ENCODE peak calls at places on chromosomes 11 and 22, in eight cellular contexts. I, V, Y, O, T, J, G and U are unnamed samples.
A peak's percentile ranks its signal among the peaks of the same experiment; 100 is the strongest.

GRCh38 chr22:45212992-45213751 is 27.5 kb downstream of the KIAA0930 start:
- DNase-seq in I (no peak), V (no peak), Y (peak; percentile 92), O (peak; percentile 62), T (peak; percentile 48), J (no peak), G (peak; percentile 47), U (no peak)

GRCh38 chr11:87394924-87395323 is 357.2 kb downstream of the TMEM135 start:
- DNase-seq in I (no peak), V (no peak), Y (no peak), O (no peak), T (no peak), J (no peak), G (no peak), U (no peak)

GRCh38 chr11:13210424-13210823 is 67.2 kb upstream of the BMAL1 start:
- DNase-seq in I (no peak), V (no peak), Y (peak; percentile 79), O (peak; percentile 43), T (peak; percentile 42), J (peak; percentile 50), G (no peak), U (peak; percentile 34)

GRCh38 chr11:128547946-128548654 is 39.3 kb downstream of the ETS1 start:
- DNase-seq in I (no peak), V (no peak), Y (no peak), O (no peak), T (no peak), J (no peak), G (no peak), U (no peak)

GRCh38 chr22:36026741-36027140 is 1.9 kb downstream of the RBFOX2 start:
- DNase-seq in I (no peak), V (no peak), Y (no peak), O (no peak), T (no peak), J (no peak), G (no peak), U (no peak)

GRCh38 chr11:8257003-8257664 is 6.5 kb downstream of the LMO1 start:
- DNase-seq in I (no peak), V (no peak), Y (peak; percentile 52), O (no peak), T (no peak), J (no peak), G (peak; percentile 25), U (no peak)

GRCh38 chr11:67321313-67321871 is 18.1 kb downstream of the SSH3 start:
- DNase-seq in I (no peak), V (no peak), Y (peak; percentile 40), O (no peak), T (no peak), J (no peak), G (no peak), U (no peak)

GRCh38 chr11:113087716-113088115 is 126.5 kb downstream of the NCAM1 start:
- DNase-seq in I (no peak), V (no peak), Y (no peak), O (no peak), T (no peak), J (no peak), G (no peak), U (no peak)

GRCh38 chr11:12167098-12167999 is 57.0 kb downstream of the MICAL2 start:
- DNase-seq in I (no peak), V (no peak), Y (no peak), O (peak; percentile 33), T (no peak), J (no peak), G (no peak), U (peak; percentile 79)

GRCh38 chr22:45608763-45609180 is 62.9 kb upstream of the ATXN10 start:
- DNase-seq in I (no peak), V (no peak), Y (no peak), O (no peak), T (no peak), J (no peak), G (no peak), U (peak; percentile 79)

GRCh38 chr11:62502030-62502730 is 44.4 kb downstream of the AHNAK start:
- DNase-seq in I (no peak), V (no peak), Y (no peak), O (peak; percentile 18), T (no peak), J (no peak), G (no peak), U (no peak)

GRCh38 chr11:116312560-116313340 is 460.0 kb downstream of the BUD13 start:
- DNase-seq in I (no peak), V (no peak), Y (peak; percentile 92), O (no peak), T (peak; percentile 86), J (peak; percentile 84), G (peak; percentile 76), U (no peak)

GRCh38 chr11:83456075-83456474 is 169.9 kb upstream of the CCDC90B start:
- DNase-seq in I (no peak), V (no peak), Y (peak; percentile 80), O (no peak), T (no peak), J (no peak), G (no peak), U (no peak)

GRCh38 chr11:30431127-30431814 is 108.4 kb downstream of the ARL14EP start:
- DNase-seq in I (no peak), V (no peak), Y (no peak), O (no peak), T (no peak), J (no peak), G (no peak), U (no peak)

GRCh38 chr11:35235944-35236666 is 97.1 kb downstream of the CD44 start:
- DNase-seq in I (no peak), V (peak; percentile 29), Y (no peak), O (no peak), T (no peak), J (no peak), G (peak; percentile 66), U (no peak)

GRCh38 chr22:19604711-19605268 is 80.6 kb upstream of the CLDN5 start:
- DNase-seq in I (no peak), V (no peak), Y (no peak), O (no peak), T (no peak), J (no peak), G (no peak), U (no peak)

GRCh38 chr11:8028766-8029165 is 41.6 kb downstream of the EIF3F start:
- DNase-seq in I (no peak), V (no peak), Y (peak; percentile 38), O (no peak), T (no peak), J (no peak), G (no peak), U (no peak)

GRCh38 chr11:65440831-65441499 is 18.4 kb downstream of the NEAT1 start:
- DNase-seq in I (no peak), V (no peak), Y (peak; percentile 60), O (peak; percentile 64), T (no peak), J (no peak), G (no peak), U (no peak)

GRCh38 chr11:70675697-70676374 is 277.5 kb downstream of the CTTN start:
- DNase-seq in I (no peak), V (no peak), Y (no peak), O (no peak), T (no peak), J (peak; percentile 26), G (no peak), U (no peak)

GRCh38 chr22:39808087-39808486 is 85.5 kb downstream of the ENTHD1 start:
- DNase-seq in I (no peak), V (no peak), Y (no peak), O (peak; percentile 34), T (no peak), J (no peak), G (no peak), U (no peak)

GRCh38 chr11:36818410-36818809 is 220.4 kb upstream of the RAG2 start:
- DNase-seq in I (peak; percentile 18), V (no peak), Y (no peak), O (peak; percentile 12), T (no peak), J (no peak), G (no peak), U (no peak)